ENCODE peak calls at places on chromosomes 2 and 18, in five cellular contexts. H is HCT116, F is psoas muscle, B is neural progenitor cell, E is ovary. O is an unnamed sample.

GRCh38 chr18:10401489-10401888 is 52.9 kb upstream of the APCDD1 start:
- DNase-seq in H (no peak), E (no peak), B (peak; percentile 46), F (no peak), O (no peak)

GRCh38 chr2:237243487-237243886 is 157.8 kb downstream of the COPS8 start:
- DNase-seq in B (no peak), E (no peak), H (no peak), F (no peak), O (no peak)

GRCh38 chr2:75602724-75603342 is 42.1 kb upstream of the EVA1A start:
- DNase-seq in F (no peak), H (no peak), B (no peak), E (no peak), O (no peak)

GRCh38 chr2:60530660-60531276 is 22.7 kb downstream of the BCL11A start:
- DNase-seq in B (no peak), F (no peak), H (no peak), E (peak; percentile 50), O (peak; percentile 91)

GRCh38 chr2:178238144-178238521 is 43.8 kb downstream of the OSBPL6 start:
- DNase-seq in H (no peak), F (no peak), E (no peak), B (no peak), O (no peak)

GRCh38 chr2:189849550-189849949 is 65.3 kb downstream of the PMS1 start:
- DNase-seq in B (no peak), H (no peak), E (no peak), F (no peak), O (no peak)

GRCh38 chr2:73931531-73932500 is 5.1 kb downstream of the DGUOK start:
- DNase-seq in F (no peak), E (no peak), H (no peak), B (no peak), O (no peak)

GRCh38 chr2:141824790-141825189 is 306.0 kb downstream of the LRP1B start:
- DNase-seq in H (no peak), F (no peak), E (no peak), B (no peak), O (no peak)

GRCh38 chr18:45876131-45876530 is 50.7 kb downstream of the SIGLEC15 start:
- DNase-seq in E (no peak), B (peak; percentile 19), H (no peak), F (no peak), O (no peak)

GRCh38 chr18:47417807-47418206 is 166.3 kb upstream of the SKOR2 start:
- DNase-seq in E (no peak), F (no peak), H (no peak), B (no peak), O (no peak)

GRCh38 chr18:79497638-79498081 is 101.9 kb downstream of the NFATC1 start:
- DNase-seq in H (no peak), F (no peak), B (no peak), E (no peak), O (peak; percentile 52)

GRCh38 chr2:220053919-220054318 is 426.5 kb downstream of the SLC4A3 start:
- DNase-seq in E (no peak), B (no peak), H (peak; percentile 24), F (no peak), O (no peak)

GRCh38 chr2:241561811-241562210 is 3.3 kb downstream of the BOK start:
- DNase-seq in E (peak; percentile 90), B (no peak), F (peak; percentile 61), H (no peak), O (peak; percentile 87)

GRCh38 chr2:241841181-241842066 is 17.3 kb downstream of the PDCD1 start:
- DNase-seq in H (no peak), F (no peak), E (no peak), B (no peak), O (no peak)

GRCh38 chr2:227013881-227014280 is 150.1 kb downstream of the COL4A4 start:
- DNase-seq in F (no peak), B (no peak), E (no peak), H (no peak), O (no peak)

GRCh38 chr2:80151651-80152050 is 152.9 kb downstream of the LRRTM1 start:
- DNase-seq in H (no peak), F (no peak), B (no peak), E (no peak), O (no peak)

GRCh38 chr2:78024991-78025390 is 502.8 kb upstream of the LRRTM4 start:
- DNase-seq in H (no peak), F (no peak), B (no peak), E (no peak), O (no peak)

GRCh38 chr2:209495855-209496585 is 72.2 kb downstream of the MAP2 start:
- DNase-seq in H (peak; percentile 88), F (no peak), B (no peak), E (no peak), O (no peak)

GRCh38 chr2:234492687-234493086 is 4.2 kb downstream of the ARL4C start:
- DNase-seq in H (no peak), F (no peak), E (no peak), B (no peak), O (no peak)

GRCh38 chr18:49071776-49072175 is 121.0 kb upstream of the SMAD7 start:
- DNase-seq in F (no peak), H (no peak), E (no peak), B (no peak), O (no peak)

GRCh38 chr2:241945311-241945710 is 75.8 kb downstream of the RTP5 start:
- DNase-seq in H (no peak), E (no peak), F (no peak), B (no peak), O (no peak)

GRCh38 chr2:129443235-129443884 is 536.1 kb upstream of the RAB6C start:
- DNase-seq in B (no peak), E (no peak), F (no peak), H (peak; percentile 60), O (no peak)

DNA sequence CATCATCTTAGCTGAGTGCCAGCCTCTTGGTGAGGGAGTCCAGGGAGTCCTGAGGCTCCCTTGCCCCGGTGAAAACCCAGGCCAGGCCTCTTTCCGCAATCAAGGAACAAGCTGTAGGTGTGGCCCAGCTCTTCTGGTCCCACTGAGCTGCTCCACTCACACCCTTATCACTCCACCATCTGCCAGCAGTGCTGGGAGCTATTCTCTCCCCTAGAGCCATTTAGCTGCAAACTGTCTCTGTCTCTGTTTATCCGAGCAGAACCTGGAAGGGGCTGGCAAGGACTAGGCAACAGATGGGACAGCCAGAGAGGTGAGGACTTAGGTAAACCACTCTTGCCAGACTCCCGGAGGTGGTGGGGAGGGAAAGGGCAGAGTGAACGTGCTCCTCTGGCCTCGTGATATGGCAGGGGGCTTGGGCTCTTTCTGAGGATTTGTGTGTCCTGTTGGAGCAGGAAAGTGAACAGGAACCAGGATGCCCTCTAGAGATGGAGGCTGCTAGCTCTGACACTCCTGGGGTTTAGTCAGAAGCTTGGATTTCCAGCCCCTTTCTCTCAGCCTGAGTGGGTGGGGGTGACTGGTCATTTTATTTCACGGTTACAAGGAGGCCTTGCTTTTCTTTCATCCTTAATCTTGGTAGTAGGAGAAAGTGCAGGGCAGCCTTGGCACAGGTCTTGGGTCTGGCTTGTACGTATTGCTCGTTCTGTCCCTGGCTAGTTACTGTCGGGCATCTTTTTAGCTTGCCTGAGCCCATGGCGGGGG is 19.6 kb downstream of the B3GNT2 start:
- DNase-seq in H (no peak), F (no peak), B (no peak), E (no peak), O (no peak)
- H3K4me1 ChIP-seq in H (no peaks in the 10 kb centered on the region), F (peaks cover 8% of the 10 kb centered on the region), B (peaks cover 16% of the 10 kb centered on the region), E (peaks cover 12% of the 10 kb centered on the region), O (peaks cover 9% of the 10 kb centered on the region)

GRCh38 chr2:165815742-165816141 is 21.7 kb upstream of the GALNT3 start:
- DNase-seq in B (no peak), E (no peak), F (no peak), H (no peak), O (no peak)
- H3K4me3 ChIP-seq in B (no peak overlapping the region), E (no peak overlapping the region), F (no peak overlapping the region), H (no peak overlapping the region), O (no peak overlapping the region)

GRCh38 chr18:60936101-60936500 is 397.1 kb upstream of the CDH20 start:
- DNase-seq in F (no peak), H (no peak), B (no peak), E (no peak), O (no peak)

GRCh38 chr18:60929966-60930365 is 403.3 kb upstream of the CDH20 start:
- DNase-seq in B (no peak), F (no peak), H (no peak), E (no peak), O (no peak)

DNA sequence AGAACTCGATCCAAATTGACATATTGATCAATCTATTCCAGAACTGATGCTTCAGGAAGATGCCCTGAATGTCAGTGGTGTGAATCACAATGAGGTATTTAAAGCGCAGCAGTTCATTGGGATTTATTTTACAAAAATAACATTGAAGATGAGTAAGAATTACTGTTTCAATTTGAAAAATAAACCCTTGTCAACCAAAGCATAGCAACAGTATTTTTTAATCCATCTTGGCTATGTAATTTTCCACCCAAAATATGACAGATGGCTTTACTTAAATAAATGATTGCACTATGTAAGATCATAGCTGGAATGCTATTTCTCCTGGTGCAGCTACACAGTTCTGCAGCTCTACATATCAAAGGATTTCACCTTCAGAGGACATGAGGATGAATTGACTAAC is 398.2 kb upstream of the CDH20 start:
- DNase-seq in B (no peak), E (no peak), F (no peak), H (no peak), O (no peak)
- H3K4me1 ChIP-seq in B (no peaks in the 10 kb centered on the region), E (no peaks in the 10 kb centered on the region), F (no peaks in the 10 kb centered on the region), H (no peaks in the 10 kb centered on the region), O (no peaks in the 10 kb centered on the region)

GRCh38 chr18:59140287-59140885 is 702 bp downstream of the SEC11C start:
- DNase-seq in F (no peak), B (peak; percentile 64), H (no peak), E (no peak), O (peak; percentile 83)

GRCh38 chr18:59139615-59140286 is at the start of gene SEC11C:
- DNase-seq in F (peak; percentile 98), H (peak; percentile 95), E (peak; percentile 97), B (peak; percentile 98), O (peak; percentile 98)

GRCh38 chr18:59143441-59143840 is 3.8 kb downstream of the SEC11C start:
- DNase-seq in H (no peak), E (no peak), F (no peak), B (no peak), O (no peak)

GRCh38 chr18:59142274-59142673 is 2.6 kb downstream of the SEC11C start:
- DNase-seq in B (no peak), E (no peak), H (no peak), F (no peak), O (no peak)

DNA sequence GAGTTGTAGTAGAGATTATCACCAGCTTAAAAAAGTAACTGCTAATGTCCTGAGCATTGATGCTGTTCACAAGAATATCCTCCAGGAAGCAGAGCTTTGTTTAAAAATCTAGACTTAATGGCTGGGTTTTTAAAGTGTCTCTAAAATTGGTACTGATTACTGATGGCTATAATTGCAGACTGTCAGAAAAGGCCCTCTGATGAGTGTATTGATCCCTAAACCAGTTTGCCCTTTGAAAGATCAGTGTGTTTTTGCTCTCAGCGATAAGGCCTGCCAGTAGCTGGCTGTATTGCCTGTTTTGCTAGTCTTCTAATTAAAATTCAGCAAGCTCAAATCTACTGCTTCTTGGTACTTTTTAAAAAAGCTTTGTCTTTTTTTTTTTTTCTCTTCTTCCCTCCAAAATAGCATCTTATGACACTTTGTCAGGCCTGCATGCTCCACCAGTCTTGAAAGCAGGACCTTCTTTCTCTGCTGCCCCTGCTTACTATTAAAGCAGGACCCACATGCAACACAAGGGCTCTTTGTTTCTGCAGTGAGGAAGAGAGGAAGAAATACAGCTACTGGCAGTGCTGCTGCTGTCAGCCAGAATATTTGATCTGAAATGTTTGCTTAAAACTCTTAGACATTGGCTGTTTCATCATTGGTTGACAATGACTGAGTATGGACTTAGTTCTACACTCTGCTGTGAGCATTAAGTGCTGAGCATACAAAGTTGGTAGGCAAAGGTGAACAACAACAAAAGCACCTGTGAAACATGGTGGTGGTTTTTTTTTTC is 1.8 kb downstream of the SEC11C start:
- DNase-seq in B (no peak), F (no peak), H (no peak), E (no peak), O (no peak)
- H3K4me3 ChIP-seq in B (peak overlapping the region; percentile 74), F (no peak overlapping the region), H (peak overlapping the region; percentile 93), E (no peak overlapping the region), O (no peak overlapping the region)